ENCODE peak calls at places on chromosomes 12 and 14, in ten cellular contexts. X is PC-3, Q is sigmoid colon, T is cardiac fibroblast, S is Panc1, L is BJ, I is ovary, N is A549, Z is stomach, G is AG10803. D is an unnamed sample.
A peak's percentile ranks its signal among the peaks of the same experiment; 100 is the strongest.

GRCh38 chr12:93572712-93573551 is 457 bp downstream of the SOCS2 start:
- DNase-seq in T (peak; percentile 47), Z (no peak), Q (peak; percentile 72), S (no peak), G (peak; percentile 40), N (no peak), X (peak; percentile 46), I (peak; percentile 32), L (no peak), D (no peak)

GRCh38 chr12:65656904-65657351 is 167.4 kb upstream of the HMGA2 start:
- DNase-seq in G (peak; percentile 98), Q (no peak), T (peak; percentile 100), Z (no peak), N (peak; percentile 45), S (peak; percentile 97), X (peak; percentile 99), I (no peak), L (peak; percentile 95), D (no peak)

GRCh38 chr14:91154851-91155625 is 41.2 kb downstream of the DGLUCY start:
- DNase-seq in X (peak; percentile 70), I (peak; percentile 58), Q (peak; percentile 92), L (no peak), N (no peak), G (peak; percentile 58), S (no peak), T (peak; percentile 55), Z (peak; percentile 64), D (no peak)

GRCh38 chr12:52867152-52867551 is 18.4 kb upstream of the KRT78 start:
- DNase-seq in I (no peak), X (no peak), N (no peak), L (no peak), Z (no peak), S (no peak), T (no peak), Q (no peak), G (no peak), D (no peak)

GRCh38 chr12:76256904-76257303 is 91.3 kb downstream of the BBS10 start:
- DNase-seq in Z (no peak), X (no peak), N (no peak), S (no peak), Q (no peak), G (no peak), L (no peak), T (no peak), I (no peak), D (no peak)

GRCh38 chr12:22615963-22616501 is 8.9 kb upstream of the ETNK1 start:
- DNase-seq in G (no peak), L (no peak), N (no peak), Q (no peak), X (no peak), S (no peak), I (no peak), Z (no peak), T (no peak), D (no peak)

GRCh38 chr14:39368261-39368959 is 63.8 kb downstream of the FBXO33 start:
- DNase-seq in S (no peak), Z (peak; percentile 42), N (peak; percentile 47), G (peak; percentile 81), X (peak; percentile 78), I (peak; percentile 49), T (peak; percentile 85), L (no peak), Q (peak; percentile 74), D (peak; percentile 13)

GRCh38 chr12:70197362-70197744 is 45.9 kb upstream of the CNOT2 start:
- DNase-seq in Q (no peak), N (no peak), S (no peak), L (no peak), Z (no peak), I (no peak), G (peak; percentile 65), X (no peak), T (peak; percentile 48), D (no peak)

GRCh38 chr12:82691513-82691912 is 4.8 kb downstream of the TMTC2 start:
- DNase-seq in X (no peak), I (no peak), N (no peak), L (no peak), Q (no peak), T (no peak), S (no peak), G (no peak), Z (no peak), D (no peak)

GRCh38 chr12:111304642-111305071 is 64.2 kb downstream of the PHETA1 start:
- DNase-seq in S (no peak), Z (no peak), I (no peak), L (no peak), T (peak; percentile 37), X (peak; percentile 38), G (no peak), Q (no peak), N (no peak), D (no peak)

GRCh38 chr14:73755434-73756014 is 41.3 kb upstream of the PNMA1 start:
- DNase-seq in Q (peak; percentile 84), I (no peak), S (no peak), T (peak; percentile 39), G (no peak), N (no peak), X (no peak), L (no peak), Z (peak; percentile 55), D (no peak)

GRCh38 chr12:109833307-109834189 is at the start of gene TRPV4:
- DNase-seq in L (no peak), X (peak; percentile 31), Q (no peak), N (no peak), I (no peak), T (no peak), S (no peak), G (peak; percentile 31), Z (peak; percentile 30), D (no peak)

GRCh38 chr14:28635387-28635786 is 131.2 kb upstream of the FOXG1 start:
- DNase-seq in S (no peak), N (no peak), I (no peak), L (no peak), T (peak; percentile 65), Q (no peak), Z (no peak), X (peak; percentile 65), G (peak; percentile 20), D (no peak)

GRCh38 chr12:118874698-118875548 is 106.4 kb upstream of the SRRM4 start:
- DNase-seq in S (no peak), Z (no peak), Q (no peak), N (no peak), X (peak; percentile 9), I (no peak), T (no peak), L (no peak), G (no peak), D (no peak)

GRCh38 chr12:12513416-12514006 is 49.2 kb downstream of the DUSP16 start:
- DNase-seq in T (no peak), Z (no peak), I (no peak), S (no peak), G (no peak), X (no peak), N (no peak), L (no peak), Q (no peak), D (no peak)

GRCh38 chr12:114430306-114430705 is 24.4 kb upstream of the TBX5 start:
- DNase-seq in G (peak; percentile 96), Q (no peak), I (no peak), N (no peak), Z (no peak), S (no peak), L (peak; percentile 94), T (peak; percentile 82), X (peak; percentile 16), D (no peak)

GRCh38 chr14:95562892-95563685 is 28.2 kb downstream of the GLRX5 start:
- DNase-seq in Z (peak; percentile 43), N (no peak), I (peak; percentile 30), G (peak; percentile 15), Q (no peak), X (no peak), L (no peak), S (no peak), T (no peak), D (no peak)
- H3K4me3 ChIP-seq in Z (no peak overlapping the region), N (no peak overlapping the region), I (no peak overlapping the region), G (peak overlapping the region; percentile 6), Q (no peak overlapping the region), X (no peak overlapping the region), L (no peak overlapping the region), S (peak overlapping the region; percentile 20), T (no peak overlapping the region), D (no peak overlapping the region)

GRCh38 chr12:56221757-56222530 is at the start of gene RNF41:
- DNase-seq in L (peak; percentile 91), N (peak; percentile 100), X (peak; percentile 96), Q (peak; percentile 99), T (peak; percentile 98), I (peak; percentile 98), Z (peak; percentile 99), G (peak; percentile 98), S (peak; percentile 85), D (peak; percentile 87)
- TF ChIP-seq CTCF in L (no peak), N (no peak), X (no peak), Q (no peak), T (no peak), I (no peak), Z (no peak), G (peak; percentile 25), S (no peak), D (peak; percentile 11)

GRCh38 chr14:21557084-21557901 is 22.6 kb downstream of the OR10G3 start:
- DNase-seq in Z (peak; percentile 79), N (peak; percentile 68), T (peak; percentile 93), I (peak; percentile 87), G (peak; percentile 85), Q (peak; percentile 87), L (peak; percentile 91), X (peak; percentile 96), S (peak; percentile 64), D (peak; percentile 73)
- H3K4me3 ChIP-seq in Z (peak overlapping the region; percentile 27), N (peak overlapping the region; percentile 36), T (peak overlapping the region; percentile 25), I (peak overlapping the region; percentile 12), G (peak overlapping the region; percentile 48), Q (no peak overlapping the region), L (no peak overlapping the region), X (peak overlapping the region; percentile 56), S (peak overlapping the region; percentile 33), D (no peak overlapping the region)

DNA sequence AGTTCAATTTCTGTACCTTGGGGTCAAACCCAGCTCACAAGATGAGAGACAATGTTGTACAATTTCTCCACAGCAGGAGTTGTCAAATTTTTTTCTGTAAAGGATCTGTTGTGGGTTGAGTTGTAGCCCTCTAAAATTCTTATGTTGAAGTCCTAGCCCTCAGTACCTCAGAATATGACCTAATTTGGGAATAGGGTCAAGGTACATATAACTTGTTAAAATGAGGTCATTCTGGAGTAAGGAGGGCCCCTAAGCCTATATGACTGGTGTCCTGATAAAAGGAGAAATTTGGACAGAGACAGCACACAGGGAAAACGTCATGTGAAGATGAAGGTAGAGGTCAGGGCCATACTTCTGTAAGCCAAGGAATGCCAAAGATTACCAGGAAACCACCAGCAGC is 264.9 kb downstream of the TTC8 start:
- DNase-seq in I (no peak), Z (no peak), S (no peak), G (no peak), N (no peak), Q (no peak), T (no peak), L (no peak), X (no peak), D (no peak)
- TF ChIP-seq CTCF in I (no peak), Z (no peak), S (no peak), G (no peak), N (no peak), Q (no peak), T (no peak), L (no peak), X (no peak), D (no peak)

DNA sequence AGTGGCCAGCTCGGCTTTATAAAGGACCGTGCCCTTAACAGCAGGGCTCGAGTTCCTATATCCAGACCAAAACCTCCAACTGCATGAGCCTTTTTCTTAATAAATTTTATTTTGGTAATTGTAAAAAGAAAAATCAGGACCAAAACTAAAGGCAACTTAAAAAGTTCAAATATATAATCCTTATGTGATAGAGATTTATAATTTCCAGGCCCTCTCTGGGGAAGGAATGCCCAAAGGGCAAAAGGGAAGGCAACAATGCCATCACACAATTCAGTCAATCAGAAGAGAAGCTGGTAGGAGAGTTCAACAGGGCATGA is 401 bp upstream of the IPO4 start:
- DNase-seq in S (no peak), G (no peak), I (no peak), L (no peak), X (no peak), T (no peak), N (no peak), Q (no peak), Z (no peak), D (no peak)
- H3K4me3 ChIP-seq in S (peak overlapping the region; percentile 81), G (peak overlapping the region; percentile 30), I (no peak overlapping the region), L (no peak overlapping the region), X (peak overlapping the region; percentile 76), T (no peak overlapping the region), N (peak overlapping the region; percentile 97), Q (no peak overlapping the region), Z (peak overlapping the region; percentile 87), D (peak overlapping the region; percentile 83)

D was measured in GM12864.